ENCODE peak calls at places on chromosomes 13 and 19, in four cellular contexts. X is fibroblast of mammary gland, F is A549, Z is kidney epithelial cell. E is an unnamed sample.

GRCh38 chr19:40419066-40419612 is 6.0 kb upstream of the PRX start:
- DNase-seq in X (no peak), F (no peak), Z (no peak), E (no peak)

GRCh38 chr13:49927755-49928154 is 8.4 kb downstream of the SPRYD7 start:
- DNase-seq in X (peak), F (no peak), Z (no peak), E (no peak)

GRCh38 chr19:12695997-12696365 is 450 bp downstream of the FBXW9 start:
- DNase-seq in X (no peak), F (peak), Z (no peak), E (no peak)

GRCh38 chr13:112803422-112803821 is 113.6 kb downstream of the ATP11A start:
- DNase-seq in X (no peak), F (no peak), Z (no peak), E (no peak)

GRCh38 chr19:3586124-3586626 is 897 bp downstream of the GIPC3 start:
- DNase-seq in X (no peak), F (no peak), Z (no peak), E (no peak)

GRCh38 chr19:40716031-40716654 is 543 bp downstream of the COQ8B start:
- DNase-seq in X (peak), F (peak), Z (peak), E (no peak)

GRCh38 chr13:78675112-78675511 is 16.2 kb upstream of the OBI1 start:
- DNase-seq in X (no peak), F (no peak), Z (no peak), E (no peak)

GRCh38 chr13:113528101-113528797 is 37.7 kb upstream of the DCUN1D2 start:
- DNase-seq in X (no peak), F (no peak), Z (no peak), E (no peak)

GRCh38 chr13:40370662-40371061 is 295.8 kb downstream of the FOXO1 start:
- DNase-seq in X (no peak), F (no peak), Z (no peak), E (no peak)

GRCh38 chr13:28116736-28117135 is 16.4 kb upstream of the FLT3 start:
- DNase-seq in X (no peak), F (no peak), Z (no peak), E (no peak)

GRCh38 chr13:86882835-86883234 is 788.3 kb upstream of the SLITRK5 start:
- DNase-seq in X (no peak), F (no peak), Z (no peak), E (no peak)

GRCh38 chr19:47676811-47677210 is 36.4 kb upstream of the EHD2 start:
- DNase-seq in X (no peak), F (no peak), Z (no peak), E (no peak)

GRCh38 chr13:66886248-66886647 is 343.9 kb downstream of the PCDH9 start:
- DNase-seq in X (no peak), F (no peak), Z (no peak), E (no peak)
- TF ChIP-seq CTCF in X (no peak), F (no peak), Z (no peak), E (no peak)

DNA sequence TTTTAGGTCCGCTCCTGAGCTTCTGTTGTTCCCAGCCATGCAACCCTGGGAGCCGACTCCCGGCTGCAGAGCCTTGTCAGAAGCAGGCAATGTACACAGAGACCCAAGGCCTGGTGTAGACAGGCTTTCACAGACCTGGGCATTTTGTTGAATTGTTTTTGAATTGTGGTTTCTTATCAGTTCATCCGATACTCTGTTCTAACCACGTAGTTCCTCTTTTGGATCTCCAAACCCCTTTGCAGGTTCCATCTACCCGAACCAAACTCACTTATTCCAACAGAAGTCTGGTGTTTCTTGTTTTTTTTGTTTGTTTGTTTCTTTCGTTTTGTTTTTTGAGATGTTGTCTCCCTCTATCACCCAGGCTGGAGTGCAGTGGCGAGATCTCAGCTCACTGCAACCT is 6.3 kb upstream of the NLRP2 start:
- DNase-seq in X (no peak), F (no peak), Z (no peak), E (no peak)
- H3K4me3 ChIP-seq in X (no peak), F (no peak), Z (no peak), E (no peak)

GRCh38 chr19:10116085-10116865 is 3.4 kb downstream of the EIF3G start:
- DNase-seq in X (no peak), F (no peak), Z (no peak), E (no peak)
- TF ChIP-seq CTCF in X (no peak), F (no peak), Z (no peak), E (no peak)

DNA sequence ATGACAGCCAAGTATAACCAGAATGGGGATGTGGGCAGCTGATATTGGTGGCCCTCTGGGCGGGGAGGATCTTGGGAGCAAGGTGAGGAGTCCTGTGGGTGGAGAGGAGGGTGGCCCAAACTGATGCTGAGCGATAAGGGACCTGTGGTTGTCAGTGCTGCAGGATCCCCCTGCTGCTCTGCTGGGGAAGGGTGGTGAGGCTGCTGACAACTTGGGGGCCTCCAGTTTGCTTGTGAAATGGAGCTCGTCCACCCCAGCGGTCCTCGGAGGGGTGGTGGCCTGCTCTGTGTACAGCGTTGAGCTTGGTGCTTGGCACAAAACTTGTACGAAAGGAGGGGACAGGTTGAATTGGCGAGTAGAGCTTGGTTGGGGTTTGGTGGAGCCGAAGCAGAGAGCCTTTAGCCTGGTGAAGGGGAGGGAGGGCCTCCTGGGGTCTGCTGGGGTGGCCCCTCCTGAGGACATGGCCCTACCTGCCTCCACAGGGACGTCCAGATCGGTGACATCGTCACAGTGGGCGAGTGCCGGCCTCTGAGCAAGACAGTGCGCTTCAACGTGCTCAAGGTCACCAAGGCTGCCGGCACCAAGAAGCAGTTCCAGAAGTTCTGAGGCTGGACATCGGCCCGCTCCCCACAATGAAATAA is 2.9 kb downstream of the RPS11 start:
- DNase-seq in X (no peak), F (no peak), Z (no peak), E (no peak)
- H3K4me3 ChIP-seq in X (no peak), F (peak), Z (no peak), E (no peak)

GRCh38 chr13:94800423-94800822 is 88.1 kb upstream of the SOX21 start:
- DNase-seq in X (no peak), F (no peak), Z (no peak), E (no peak)
- TF ChIP-seq CTCF in X (no peak), F (no peak), Z (no peak), E (peak)

GRCh38 chr13:98976338-98976737 is 1.5 kb downstream of the DOCK9 start:
- DNase-seq in X (peak), F (no peak), Z (no peak), E (no peak)

GRCh38 chr13:98972627-98973026 is 5.2 kb downstream of the DOCK9 start:
- DNase-seq in X (no peak), F (no peak), Z (peak), E (peak)

GRCh38 chr13:98975822-98976261 is 2.0 kb downstream of the DOCK9 start:
- DNase-seq in X (no peak), F (no peak), Z (no peak), E (no peak)

GRCh38 chr13:98972059-98972458 is 5.8 kb downstream of the DOCK9 start:
- DNase-seq in X (no peak), F (no peak), Z (no peak), E (no peak)

DNA sequence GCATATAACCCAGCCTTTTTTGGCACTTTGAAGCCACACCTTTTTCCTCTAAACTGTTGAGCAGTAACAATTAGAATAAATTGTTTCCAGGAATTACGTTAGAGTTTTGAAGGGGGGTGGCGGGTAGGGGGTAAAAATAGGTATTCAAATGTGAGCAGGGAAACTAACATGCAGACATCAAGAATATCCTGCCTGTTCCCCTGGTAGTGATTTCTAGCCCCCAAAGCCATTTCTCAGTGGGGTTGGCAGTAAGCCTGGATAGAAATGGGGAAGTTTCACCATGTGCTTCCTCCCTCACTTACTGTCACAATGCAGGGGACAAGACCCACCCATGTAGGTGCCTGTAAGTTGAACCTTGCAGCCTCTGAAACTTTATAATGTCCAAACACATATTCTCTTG is 3.8 kb downstream of the DOCK9 start:
- DNase-seq in X (no peak), F (no peak), Z (no peak), E (no peak)
- H3K4me3 ChIP-seq in X (no peak), F (no peak), Z (no peak), E (no peak)